ENCODE peak calls at places on chromosomes 1 and 21, in six cellular contexts. O is upper lobe of right lung, I is GM23248, Z is AG04450, A is spleen, L is psoas muscle. C is an unnamed sample.

GRCh38 chr1:100497796-100498195 is 40.1 kb upstream of the GPR88 start:
- DNase-seq in O (no peak), I (no peak), Z (no peak), A (no peak), L (no peak), C (no peak)

GRCh38 chr1:175303308-175303707 is 110.7 kb upstream of the KIAA0040 start:
- DNase-seq in O (no peak), I (no peak), Z (no peak), A (no peak), L (no peak), C (no peak)

GRCh38 chr1:235953801-235954200 is 87.1 kb upstream of the LYST start:
- DNase-seq in O (no peak), I (peak; percentile 83), Z (peak; percentile 59), A (no peak), L (no peak), C (no peak)

GRCh38 chr1:196557797-196558196 is 50.4 kb downstream of the KCNT2 start:
- DNase-seq in O (no peak), I (peak; percentile 25), Z (no peak), A (no peak), L (no peak), C (no peak)

GRCh38 chr21:37364722-37365121 is 1.9 kb upstream of the DYRK1A start:
- DNase-seq in O (no peak), I (no peak), Z (no peak), A (no peak), L (no peak), C (no peak)

GRCh38 chr1:931380-932177 is 7.9 kb downstream of the SAMD11 start:
- DNase-seq in O (no peak), I (no peak), Z (no peak), A (no peak), L (no peak), C (no peak)

GRCh38 chr1:207134550-207134949 is 30.5 kb downstream of the C4BPA start:
- DNase-seq in O (no peak), I (peak; percentile 0), Z (no peak), A (no peak), L (no peak), C (no peak)

GRCh38 chr21:37338671-37339526 is 27.7 kb upstream of the DYRK1A start:
- DNase-seq in O (no peak), I (peak; percentile 95), Z (peak; percentile 70), A (no peak), L (peak; percentile 49), C (peak; percentile 73)

GRCh38 chr1:55062801-55063561 is 23.6 kb downstream of the PCSK9 start:
- DNase-seq in O (peak; percentile 60), I (no peak), Z (no peak), A (no peak), L (no peak), C (peak; percentile 61)

GRCh38 chr1:113375878-113376277 is 14.4 kb upstream of the MAGI3 start:
- DNase-seq in O (no peak), I (no peak), Z (no peak), A (no peak), L (no peak), C (no peak)
- H3K4me3 ChIP-seq in O (no peak overlapping the region), I (no peak overlapping the region), Z (no peak overlapping the region), A (no peak overlapping the region), L (peak overlapping the region; percentile 9), C (peak overlapping the region; percentile 27)

GRCh38 chr1:212754715-212755114 is 36.9 kb downstream of the NSL1 start:
- DNase-seq in O (no peak), I (no peak), Z (no peak), A (no peak), L (no peak), C (no peak)

GRCh38 chr1:212752934-212753497 is 38.6 kb downstream of the NSL1 start:
- DNase-seq in O (no peak), I (peak; percentile 67), Z (no peak), A (no peak), L (no peak), C (no peak)

GRCh38 chr1:212753766-212754165 is 37.8 kb downstream of the NSL1 start:
- DNase-seq in O (no peak), I (no peak), Z (no peak), A (no peak), L (no peak), C (no peak)

GRCh38 chr1:212754193-212754592 is 37.4 kb downstream of the NSL1 start:
- DNase-seq in O (no peak), I (no peak), Z (no peak), A (no peak), L (no peak), C (no peak)

DNA sequence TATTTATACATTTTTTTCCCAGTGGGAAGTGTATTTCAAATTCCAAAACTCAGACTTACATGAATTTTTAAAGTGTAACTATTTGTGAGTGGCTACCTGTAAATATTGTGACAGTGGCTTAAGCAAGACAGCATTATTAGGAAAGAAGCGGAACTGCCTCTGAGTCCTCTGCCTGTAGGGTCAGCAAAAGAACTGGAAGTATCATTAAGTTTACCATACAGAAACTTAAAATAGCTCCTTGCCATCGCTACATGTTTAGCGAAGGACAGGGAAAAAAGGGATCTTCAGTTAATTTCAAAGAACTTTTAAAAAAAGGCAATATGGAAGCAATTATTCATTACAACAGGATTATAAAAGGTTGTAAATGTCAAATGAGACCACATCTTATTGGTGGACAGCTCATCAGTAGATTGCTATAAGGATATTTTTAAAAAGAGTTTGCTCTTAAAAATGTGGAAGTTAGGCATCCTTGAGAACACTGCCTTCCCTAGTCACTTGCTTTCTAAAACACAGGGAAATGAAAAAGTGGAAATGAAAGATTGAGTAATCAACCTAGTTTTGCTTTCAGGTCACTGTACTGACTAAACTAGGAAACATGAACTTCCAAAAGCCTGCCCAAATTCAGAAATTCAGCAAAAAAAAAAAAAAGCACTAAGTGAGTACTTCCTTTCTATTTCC is 39.2 kb downstream of the NSL1 start:
- DNase-seq in O (no peak), I (peak; percentile 69), Z (no peak), A (no peak), L (no peak), C (no peak)
- H3K4me3 ChIP-seq in O (peak overlapping the region; percentile 12), I (peak overlapping the region; percentile 68), Z (no peak overlapping the region), A (no peak overlapping the region), L (peak overlapping the region; percentile 18), C (peak overlapping the region; percentile 5)

GRCh38 chr1:232963366-232963765 is 13.0 kb downstream of the NTPCR start:
- DNase-seq in O (no peak), I (no peak), Z (no peak), A (no peak), L (no peak), C (no peak)
- H3K4me3 ChIP-seq in O (no peak overlapping the region), I (no peak overlapping the region), Z (no peak overlapping the region), A (no peak overlapping the region), L (no peak overlapping the region), C (peak overlapping the region; percentile 14)

GRCh38 chr1:15410884-15411245 is 1.2 kb downstream of the EFHD2 start:
- DNase-seq in O (no peak), I (no peak), Z (no peak), A (peak; percentile 86), L (no peak), C (peak; percentile 79)

GRCh38 chr1:15410223-15410883 is 665 bp downstream of the EFHD2 start:
- DNase-seq in O (no peak), I (peak; percentile 37), Z (no peak), A (peak; percentile 89), L (no peak), C (peak; percentile 83)

GRCh38 chr1:15412488-15412800 is 2.8 kb downstream of the EFHD2 start:
- DNase-seq in O (no peak), I (no peak), Z (no peak), A (no peak), L (no peak), C (no peak)

GRCh38 chr1:15412843-15413242 is 3.2 kb downstream of the EFHD2 start:
- DNase-seq in O (no peak), I (no peak), Z (no peak), A (peak; percentile 87), L (no peak), C (peak; percentile 65)

GRCh38 chr1:15411593-15412487 is 2.2 kb downstream of the EFHD2 start:
- DNase-seq in O (peak; percentile 80), I (peak; percentile 35), Z (no peak), A (peak; percentile 96), L (no peak), C (peak; percentile 80)
- H3K4me3 ChIP-seq in O (peak overlapping the region; percentile 68), I (peak overlapping the region; percentile 90), Z (peak overlapping the region; percentile 82), A (peak overlapping the region; percentile 88), L (peak overlapping the region; percentile 74), C (peak overlapping the region; percentile 71)

GRCh38 chr1:53448241-53448841 is 10.9 kb upstream of the DMRTB1 start:
- DNase-seq in O (no peak), I (no peak), Z (no peak), A (no peak), L (no peak), C (no peak)
- H3K4me3 ChIP-seq in O (no peak overlapping the region), I (peak overlapping the region; percentile 2), Z (no peak overlapping the region), A (no peak overlapping the region), L (no peak overlapping the region), C (no peak overlapping the region)

DNA sequence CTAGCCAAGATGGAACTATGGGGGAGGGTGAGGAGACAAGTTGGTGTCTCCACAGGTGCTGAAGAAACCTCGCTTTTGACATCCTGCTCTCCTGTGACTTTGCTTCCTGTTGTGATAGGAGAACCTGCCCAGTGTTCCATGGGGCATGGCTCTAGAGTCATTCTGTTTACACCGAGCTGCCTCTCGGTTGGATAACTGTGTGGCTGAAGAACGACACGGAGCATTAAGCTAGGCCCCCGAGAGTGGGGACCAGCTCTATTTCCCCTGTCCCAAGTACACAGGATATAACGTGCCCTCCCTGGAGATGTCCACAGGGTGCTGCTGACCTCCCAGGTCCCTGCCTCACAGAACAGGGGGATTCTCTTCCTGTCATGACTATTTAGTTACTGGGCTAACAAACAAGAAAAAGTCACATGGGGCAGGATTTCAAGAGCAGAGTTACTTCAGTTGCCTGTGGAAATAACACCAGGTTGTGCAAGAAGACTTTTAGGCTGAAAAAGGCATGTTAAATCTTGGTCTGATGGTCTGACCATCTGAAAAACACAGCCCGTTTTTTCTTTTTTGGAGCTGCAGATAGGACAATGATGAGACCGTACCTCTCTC is 29.4 kb upstream of the PPP2R5A start:
- DNase-seq in O (no peak), I (no peak), Z (no peak), A (no peak), L (no peak), C (no peak)
- H3K4me3 ChIP-seq in O (no peak overlapping the region), I (no peak overlapping the region), Z (no peak overlapping the region), A (no peak overlapping the region), L (no peak overlapping the region), C (no peak overlapping the region)

GRCh38 chr1:30817548-30817947 is 60.0 kb upstream of the LAPTM5 start:
- DNase-seq in O (no peak), I (no peak), Z (no peak), A (no peak), L (no peak), C (no peak)

GRCh38 chr1:30817083-30817450 is 59.5 kb upstream of the LAPTM5 start:
- DNase-seq in O (no peak), I (no peak), Z (no peak), A (peak; percentile 21), L (no peak), C (no peak)

GRCh38 chr1:30814292-30814691 is 56.7 kb upstream of the LAPTM5 start:
- DNase-seq in O (no peak), I (no peak), Z (no peak), A (no peak), L (no peak), C (no peak)

GRCh38 chr1:30816211-30817082 is 58.9 kb upstream of the LAPTM5 start:
- DNase-seq in O (no peak), I (peak; percentile 96), Z (peak; percentile 45), A (no peak), L (peak; percentile 33), C (peak; percentile 93)

GRCh38 chr1:30815556-30815955 is 58.0 kb upstream of the LAPTM5 start:
- DNase-seq in O (no peak), I (no peak), Z (no peak), A (no peak), L (no peak), C (no peak)
- H3K4me3 ChIP-seq in O (no peak overlapping the region), I (no peak overlapping the region), Z (no peak overlapping the region), A (no peak overlapping the region), L (no peak overlapping the region), C (no peak overlapping the region)

C was measured in kidney.